ENCODE peak calls at places on chromosomes 6 and 20, in six cellular contexts. U is IMR-90, I is mesendoderm, P is A549, Z is PC-3, Q is mammary epithelial cell. M is an unnamed sample.

GRCh38 chr6:149897015-149897697 is 757 bp downstream of the RAET1E start:
- DNase-seq in U (peak), P (peak), I (no peak), Z (peak), Q (peak), M (no peak)

GRCh38 chr20:25257130-25257529 is 9.2 kb downstream of the PYGB start:
- DNase-seq in I (no peak), Q (no peak), U (no peak), Z (no peak), P (no peak), M (no peak)

GRCh38 chr20:19915111-19915798 is 101.9 kb upstream of the NAA20 start:
- DNase-seq in P (no peak), Q (no peak), Z (no peak), U (no peak), I (no peak), M (no peak)

GRCh38 chr6:26571592-26572296 is 25.0 kb upstream of the ABT1 start:
- DNase-seq in I (peak), P (peak), Z (peak), Q (peak), U (peak), M (peak)

GRCh38 chr20:48719598-48720255 is 108.1 kb downstream of the PREX1 start:
- DNase-seq in Z (no peak), P (no peak), U (no peak), Q (no peak), I (no peak), M (no peak)

GRCh38 chr6:39430968-39431523 is 108.5 kb upstream of the KCNK16 start:
- DNase-seq in Q (no peak), U (no peak), P (no peak), Z (no peak), I (peak), M (peak)

GRCh38 chr6:7085911-7086310 is 21.9 kb upstream of the RREB1 start:
- DNase-seq in I (no peak), Q (no peak), Z (peak), U (no peak), P (no peak), M (no peak)

GRCh38 chr6:93416575-93417420 is 2.6 kb downstream of the EPHA7 start:
- DNase-seq in U (no peak), Q (peak), I (peak), P (peak), Z (peak), M (peak)

GRCh38 chr6:52929321-52930164 is 20.0 kb upstream of the GSTA3 start:
- DNase-seq in U (peak), Z (peak), Q (peak), I (no peak), P (peak), M (no peak)

GRCh38 chr6:50185006-50185405 is 135.3 kb upstream of the DEFB112 start:
- DNase-seq in U (no peak), Q (no peak), P (peak), I (peak), Z (no peak), M (peak)

GRCh38 chr20:53597521-53598120 is 4.0 kb upstream of the ZNF217 start:
- DNase-seq in U (no peak), I (no peak), Q (no peak), Z (peak), P (no peak), M (no peak)

GRCh38 chr6:156889986-156890385 is 112.8 kb downstream of the ARID1B start:
- DNase-seq in Z (no peak), Q (no peak), U (no peak), I (no peak), P (no peak), M (no peak)

GRCh38 chr20:62511915-62512610 is 36.3 kb upstream of the GATA5 start:
- DNase-seq in I (no peak), U (no peak), Q (no peak), P (no peak), Z (no peak), M (no peak)
- H3K4me2 ChIP-seq in I (no peak), U (no peak), Q (no peak), P (no peak), Z (no peak), M (no peak)

GRCh38 chr6:117449549-117450439 is 24.1 kb upstream of the ROS1 start:
- DNase-seq in U (peak), Q (peak), I (peak), P (peak), Z (peak), M (peak)
- H3K4me2 ChIP-seq in U (peak), Q (peak), I (no peak), P (peak), Z (peak), M (no peak)

GRCh38 chr20:47275548-47275947 is 81.0 kb downstream of the ZMYND8 start:
- DNase-seq in Z (no peak), P (no peak), U (no peak), I (no peak), Q (no peak), M (no peak)
- H3K4me2 ChIP-seq in Z (no peak), P (peak), U (no peak), I (no peak), Q (no peak), M (no peak)

DNA sequence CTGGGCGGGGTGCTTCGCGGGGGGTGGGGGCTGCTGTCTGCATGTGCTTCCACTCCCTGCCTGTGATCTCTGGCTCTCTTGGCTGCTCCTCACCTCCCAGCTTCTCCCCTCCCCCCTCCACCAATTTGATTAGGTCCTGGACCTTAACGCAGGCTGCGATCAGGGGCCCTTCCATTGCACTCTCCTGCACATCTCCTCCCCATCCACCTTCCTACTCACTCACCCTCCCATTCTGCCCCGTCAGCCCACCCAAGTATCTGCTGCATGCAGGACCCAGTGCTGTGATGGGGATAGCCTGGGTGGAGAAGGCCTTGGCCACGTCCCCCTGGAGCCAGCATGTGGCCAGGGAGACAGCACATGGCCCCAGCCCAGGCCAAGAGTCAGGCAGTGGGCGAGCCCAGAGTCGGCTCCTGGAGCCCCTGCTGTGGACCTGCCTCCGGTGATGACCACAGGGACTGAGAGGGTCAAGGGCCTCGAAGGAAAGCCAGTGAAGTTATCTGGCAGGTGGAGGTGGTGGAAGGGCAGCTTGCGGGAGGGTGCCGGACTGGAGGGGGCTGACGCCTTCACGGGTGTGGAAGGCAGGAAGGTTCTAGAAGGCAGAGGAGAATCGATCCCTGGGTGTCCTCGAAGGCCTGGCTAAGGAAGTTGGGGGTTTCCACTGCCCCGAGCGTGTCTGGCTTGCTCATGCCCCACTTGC is 40.7 kb downstream of the SRC start:
- DNase-seq in U (no peak), I (no peak), Z (no peak), Q (no peak), P (peak), M (no peak)
- H3K4me2 ChIP-seq in U (no peak), I (no peak), Z (no peak), Q (no peak), P (peak), M (no peak)